ENCODE peak calls at places on chromosomes 12 and 14, in six cellular contexts. Z is NCI-H510A; U is HFFc6; E is fibroblast of pulmonary artery; R is activated effector memory CD4-positive, alpha-beta T cell treated with Interleukin-2 at 50 U/mL for 16 hours; K is AG09309. W is an unnamed sample.

GRCh38 chr14:36659822-36660735 is 1.6 kb upstream of the PAX9 start:
- DNase-seq in K (no peak), E (no peak), U (no peak), R (no peak), Z (no peak), W (no peak)

GRCh38 chr12:6192604-6193380 is 7.4 kb upstream of the CD9 start:
- DNase-seq in R (no peak), Z (no peak), U (no peak), K (no peak), E (no peak), W (no peak)

GRCh38 chr14:103867020-103867419 is 19.6 kb upstream of the PPP1R13B start:
- DNase-seq in U (no peak), Z (no peak), R (no peak), E (no peak), K (no peak), W (no peak)

GRCh38 chr12:99271071-99271470 is 376.5 kb upstream of the GARIN6 start:
- DNase-seq in K (no peak), Z (no peak), U (no peak), E (no peak), R (no peak), W (no peak)

GRCh38 chr12:68336754-68337343 is 4.7 kb upstream of the MDM1 start:
- DNase-seq in K (no peak), U (no peak), R (no peak), Z (no peak), E (no peak), W (no peak)

GRCh38 chr12:60263146-60263545 is 667.3 kb downstream of the SLC16A7 start:
- DNase-seq in R (no peak), E (no peak), Z (no peak), U (peak; percentile 9), K (no peak), W (no peak)

GRCh38 chr12:7486512-7486911 is 17.1 kb downstream of the CD163 start:
- DNase-seq in E (no peak), U (no peak), K (no peak), Z (no peak), R (no peak), W (no peak)

GRCh38 chr12:1791104-1791927 is 29.0 kb upstream of the LRTM2 start:
- DNase-seq in U (peak; percentile 63), Z (peak; percentile 16), R (peak; percentile 43), K (no peak), E (peak; percentile 80), W (peak; percentile 83)

GRCh38 chr14:102620413-102620812 is 28.0 kb downstream of the RCOR1 start:
- DNase-seq in R (no peak), Z (no peak), U (peak; percentile 13), E (no peak), K (peak; percentile 52), W (no peak)

GRCh38 chr12:75329918-75330826 is at the start of gene CAPS2:
- DNase-seq in R (peak; percentile 42), K (peak; percentile 41), E (peak; percentile 83), U (peak; percentile 77), Z (peak; percentile 78), W (peak; percentile 86)

GRCh38 chr12:44795970-44796369 is 80.1 kb downstream of the NELL2 start:
- DNase-seq in R (no peak), Z (no peak), E (no peak), U (no peak), K (no peak), W (no peak)

GRCh38 chr12:90712671-90713070 is 242.3 kb downstream of the CCER1 start:
- DNase-seq in E (no peak), Z (no peak), K (no peak), R (no peak), U (no peak), W (no peak)

GRCh38 chr12:91326043-91327027 is 143.7 kb upstream of the DCN start:
- DNase-seq in Z (no peak), R (no peak), U (peak; percentile 52), K (no peak), E (peak; percentile 81), W (no peak)

GRCh38 chr12:52229836-52230343 is 3.2 kb upstream of the KRT7 start:
- DNase-seq in Z (no peak), E (no peak), K (no peak), R (no peak), U (no peak), W (no peak)

GRCh38 chr12:29517265-29517664 is 19.8 kb upstream of the OVCH1 start:
- DNase-seq in E (no peak), R (no peak), K (no peak), Z (no peak), U (no peak), W (no peak)

GRCh38 chr12:90858261-90858660 is 96.7 kb downstream of the CCER1 start:
- DNase-seq in U (no peak), K (no peak), E (peak; percentile 61), R (no peak), Z (no peak), W (no peak)

GRCh38 chr12:83826112-83826511 is 1086.5 kb downstream of the SLC6A15 start:
- DNase-seq in U (peak; percentile 50), E (peak; percentile 42), K (no peak), Z (no peak), R (no peak), W (no peak)

GRCh38 chr12:131369094-131369845 is 341.6 kb upstream of the SFSWAP start:
- DNase-seq in U (no peak), E (no peak), Z (no peak), R (no peak), K (no peak), W (peak; percentile 54)

GRCh38 chr12:62761658-62762057 is 173.3 kb downstream of the PPM1H start:
- DNase-seq in U (no peak), K (no peak), Z (no peak), R (no peak), E (no peak), W (no peak)

GRCh38 chr12:26119391-26119981 is 5.4 kb downstream of the BHLHE41 start:
- DNase-seq in Z (peak; percentile 21), E (peak; percentile 83), K (no peak), U (peak; percentile 62), R (no peak), W (no peak)

GRCh38 chr12:8594072-8594471 is 18.6 kb downstream of the AICDA start:
- DNase-seq in R (no peak), Z (no peak), K (no peak), U (no peak), E (no peak), W (no peak)

GRCh38 chr14:40784860-40785259 is 821.8 kb upstream of the LRFN5 start:
- DNase-seq in E (no peak), R (no peak), K (no peak), U (no peak), Z (no peak), W (no peak)

GRCh38 chr12:125346361-125346760 is 281.1 kb downstream of the AACS start:
- DNase-seq in R (no peak), K (no peak), E (no peak), U (no peak), Z (no peak), W (no peak)

GRCh38 chr14:104341532-104342434 is 203.4 kb downstream of the KIF26A start:
- DNase-seq in E (peak; percentile 11), K (no peak), U (no peak), Z (no peak), R (no peak), W (no peak)